ENCODE peak calls at places on chromosomes 12 and 14, in seven cellular contexts. One of them, this sample, is unnamed.

GRCh38 chr14:88454886-88455285 is 69.4 kb downstream of the SPATA7 start:
- DNase-seq in GM12878: no peak
- DNase-seq in SK-N-SH: no peak
- DNase-seq in H1: no peak
- DNase-seq in K562: no peak
- DNase-seq in HepG2: no peak
- DNase-seq in HCT116: no peak
- DNase-seq in this sample: no peak

GRCh38 chr12:3489057-3489456 is 1.9 kb upstream of the PRMT8 start:
- DNase-seq in H1: no peak
- DNase-seq in GM12878: no peak
- DNase-seq in HCT116: no peak
- DNase-seq in K562: no peak
- DNase-seq in HepG2: no peak
- DNase-seq in SK-N-SH: no peak
- DNase-seq in this sample: no peak

GRCh38 chr12:109044241-109044640 is 8.1 kb upstream of the USP30 start:
- DNase-seq in K562: no peak
- DNase-seq in HepG2: no peak
- DNase-seq in HCT116: no peak
- DNase-seq in SK-N-SH: no peak
- DNase-seq in GM12878: no peak
- DNase-seq in H1: peak; percentile 10
- DNase-seq in this sample: no peak

GRCh38 chr14:24351517-24351916 is 11.7 kb upstream of the RIPK3 start:
- DNase-seq in K562: no peak
- DNase-seq in HepG2: no peak
- DNase-seq in H1: no peak
- DNase-seq in SK-N-SH: no peak
- DNase-seq in GM12878: no peak
- DNase-seq in HCT116: no peak
- DNase-seq in this sample: no peak

GRCh38 chr14:69050235-69051184 is 71.4 kb upstream of the ACTN1 start:
- DNase-seq in SK-N-SH: no peak
- DNase-seq in HepG2: no peak
- DNase-seq in K562: no peak
- DNase-seq in H1: no peak
- DNase-seq in HCT116: no peak
- DNase-seq in GM12878: no peak
- DNase-seq in this sample: no peak

GRCh38 chr14:86357119-86357518 is 827.2 kb downstream of the FLRT2 start:
- DNase-seq in H1: no peak
- DNase-seq in HepG2: no peak
- DNase-seq in SK-N-SH: no peak
- DNase-seq in K562: no peak
- DNase-seq in HCT116: no peak
- DNase-seq in GM12878: no peak
- DNase-seq in this sample: no peak

GRCh38 chr14:62117718-62118164 is 355.5 kb downstream of the SNAPC1 start:
- DNase-seq in H1: no peak
- DNase-seq in HepG2: no peak
- DNase-seq in HCT116: no peak
- DNase-seq in K562: no peak
- DNase-seq in SK-N-SH: no peak
- DNase-seq in GM12878: no peak
- DNase-seq in this sample: no peak

GRCh38 chr12:4717806-4718205 is 2.4 kb upstream of the GALNT8 start:
- DNase-seq in HepG2: no peak
- DNase-seq in GM12878: no peak
- DNase-seq in H1: no peak
- DNase-seq in HCT116: no peak
- DNase-seq in SK-N-SH: no peak
- DNase-seq in K562: no peak
- DNase-seq in this sample: no peak

GRCh38 chr12:69908208-69908607 is 83.2 kb downstream of the MYRFL start:
- DNase-seq in H1: no peak
- DNase-seq in HepG2: no peak
- DNase-seq in SK-N-SH: no peak
- DNase-seq in GM12878: no peak
- DNase-seq in K562: no peak
- DNase-seq in HCT116: no peak
- DNase-seq in this sample: no peak

GRCh38 chr14:95025218-95025617 is 132.1 kb downstream of the DICER1 start:
- DNase-seq in HepG2: no peak
- DNase-seq in GM12878: no peak
- DNase-seq in SK-N-SH: no peak
- DNase-seq in H1: no peak
- DNase-seq in K562: no peak
- DNase-seq in HCT116: no peak
- DNase-seq in this sample: no peak

GRCh38 chr12:119198440-119198839 is 19.7 kb downstream of the HSPB8 start:
- DNase-seq in HepG2: no peak
- DNase-seq in H1: no peak
- DNase-seq in K562: no peak
- DNase-seq in GM12878: no peak
- DNase-seq in HCT116: no peak
- DNase-seq in SK-N-SH: no peak
- DNase-seq in this sample: no peak

GRCh38 chr14:83300454-83301064 is 1766.9 kb upstream of the SEL1L start:
- DNase-seq in K562: no peak
- DNase-seq in HCT116: no peak
- DNase-seq in H1: no peak
- DNase-seq in GM12878: no peak
- DNase-seq in HepG2: peak; percentile 12
- DNase-seq in SK-N-SH: peak; percentile 12
- DNase-seq in this sample: no peak

GRCh38 chr12:591571-592505 is 71.4 kb downstream of the NINJ2 start:
- DNase-seq in SK-N-SH: peak; percentile 89
- DNase-seq in K562: peak; percentile 91
- DNase-seq in GM12878: no peak
- DNase-seq in HCT116: no peak
- DNase-seq in H1: no peak
- DNase-seq in HepG2: peak; percentile 24
- DNase-seq in this sample: no peak

GRCh38 chr12:50546441-50547318 is 41.9 kb downstream of the DIP2B start:
- DNase-seq in GM12878: no peak
- DNase-seq in HCT116: no peak
- DNase-seq in HepG2: no peak
- DNase-seq in K562: no peak
- DNase-seq in H1: no peak
- DNase-seq in SK-N-SH: no peak
- DNase-seq in this sample: no peak

GRCh38 chr14:89283327-89284060 is 133.5 kb downstream of the FOXN3 start:
- DNase-seq in SK-N-SH: no peak
- DNase-seq in H1: no peak
- DNase-seq in K562: no peak
- DNase-seq in GM12878: no peak
- DNase-seq in HCT116: no peak
- DNase-seq in HepG2: no peak
- DNase-seq in this sample: no peak

GRCh38 chr12:103799504-103800251 is 41.4 kb downstream of the NT5DC3 start:
- DNase-seq in K562: no peak
- DNase-seq in SK-N-SH: no peak
- DNase-seq in HepG2: peak; percentile 43
- DNase-seq in GM12878: no peak
- DNase-seq in H1: no peak
- DNase-seq in HCT116: no peak
- DNase-seq in this sample: no peak

GRCh38 chr12:46242569-46242968 is 26.3 kb downstream of the SLC38A1 start:
- DNase-seq in SK-N-SH: no peak
- DNase-seq in HepG2: no peak
- DNase-seq in HCT116: no peak
- DNase-seq in H1: no peak
- DNase-seq in GM12878: no peak
- DNase-seq in K562: no peak
- DNase-seq in this sample: no peak

GRCh38 chr12:119804011-119804641 is 73.0 kb downstream of the CIT start:
- DNase-seq in K562: peak; percentile 21
- DNase-seq in HepG2: peak; percentile 54
- DNase-seq in H1: peak; percentile 79
- DNase-seq in SK-N-SH: peak; percentile 86
- DNase-seq in GM12878: no peak
- DNase-seq in HCT116: peak; percentile 33
- DNase-seq in this sample: peak; percentile 68

GRCh38 chr14:24398943-24399801 is at the start of gene NYNRIN:
- DNase-seq in H1: peak; percentile 81
- DNase-seq in GM12878: no peak
- DNase-seq in K562: peak; percentile 83
- DNase-seq in HCT116: no peak
- DNase-seq in HepG2: no peak
- DNase-seq in SK-N-SH: peak; percentile 87
- DNase-seq in this sample: no peak

GRCh38 chr12:116598341-116599284 is 39.4 kb downstream of the MAP1LC3B2 start:
- DNase-seq in H1: no peak
- DNase-seq in HepG2: no peak
- DNase-seq in GM12878: no peak
- DNase-seq in HCT116: no peak
- DNase-seq in K562: peak; percentile 73
- DNase-seq in SK-N-SH: no peak
- DNase-seq in this sample: no peak
- TF ChIP-seq JUND in H1: no peak
- TF ChIP-seq JUND in HepG2: no peak
- TF ChIP-seq JUND in GM12878: no peak
- TF ChIP-seq JUND in HCT116: no peak
- TF ChIP-seq JUND in K562: peak; percentile 13
- TF ChIP-seq JUND in SK-N-SH: no peak
- TF ChIP-seq JUND in this sample: no peak

GRCh38 chr14:99559286-99559990 is 44.6 kb downstream of the CCDC85C start:
- DNase-seq in GM12878: no peak
- DNase-seq in HCT116: no peak
- DNase-seq in H1: no peak
- DNase-seq in K562: no peak
- DNase-seq in HepG2: no peak
- DNase-seq in SK-N-SH: no peak
- DNase-seq in this sample: no peak
- TF ChIP-seq JUND in GM12878: no peak
- TF ChIP-seq JUND in HCT116: no peak
- TF ChIP-seq JUND in H1: no peak
- TF ChIP-seq JUND in K562: no peak
- TF ChIP-seq JUND in HepG2: no peak
- TF ChIP-seq JUND in SK-N-SH: no peak
- TF ChIP-seq JUND in this sample: no peak

GRCh38 chr14:103528158-103528511 is 861 bp upstream of the TRMT61A start:
- DNase-seq in H1: no peak
- DNase-seq in K562: no peak
- DNase-seq in HCT116: no peak
- DNase-seq in SK-N-SH: no peak
- DNase-seq in HepG2: no peak
- DNase-seq in GM12878: no peak
- DNase-seq in this sample: peak; percentile 77

GRCh38 chr14:103526247-103526913 is 2.6 kb upstream of the TRMT61A start:
- DNase-seq in K562: no peak
- DNase-seq in HCT116: no peak
- DNase-seq in SK-N-SH: no peak
- DNase-seq in GM12878: no peak
- DNase-seq in H1: no peak
- DNase-seq in HepG2: no peak
- DNase-seq in this sample: no peak

GRCh38 chr14:103528512-103529382 is at the start of gene TRMT61A:
- DNase-seq in H1: peak; percentile 83
- DNase-seq in HCT116: peak; percentile 62
- DNase-seq in SK-N-SH: peak; percentile 99
- DNase-seq in HepG2: peak; percentile 92
- DNase-seq in K562: peak; percentile 85
- DNase-seq in GM12878: no peak
- DNase-seq in this sample: peak; percentile 98

GRCh38 chr14:103526914-103527248 is 2.1 kb upstream of the TRMT61A start:
- DNase-seq in GM12878: no peak
- DNase-seq in HCT116: no peak
- DNase-seq in K562: no peak
- DNase-seq in H1: no peak
- DNase-seq in SK-N-SH: no peak
- DNase-seq in HepG2: no peak
- DNase-seq in this sample: no peak

DNA sequence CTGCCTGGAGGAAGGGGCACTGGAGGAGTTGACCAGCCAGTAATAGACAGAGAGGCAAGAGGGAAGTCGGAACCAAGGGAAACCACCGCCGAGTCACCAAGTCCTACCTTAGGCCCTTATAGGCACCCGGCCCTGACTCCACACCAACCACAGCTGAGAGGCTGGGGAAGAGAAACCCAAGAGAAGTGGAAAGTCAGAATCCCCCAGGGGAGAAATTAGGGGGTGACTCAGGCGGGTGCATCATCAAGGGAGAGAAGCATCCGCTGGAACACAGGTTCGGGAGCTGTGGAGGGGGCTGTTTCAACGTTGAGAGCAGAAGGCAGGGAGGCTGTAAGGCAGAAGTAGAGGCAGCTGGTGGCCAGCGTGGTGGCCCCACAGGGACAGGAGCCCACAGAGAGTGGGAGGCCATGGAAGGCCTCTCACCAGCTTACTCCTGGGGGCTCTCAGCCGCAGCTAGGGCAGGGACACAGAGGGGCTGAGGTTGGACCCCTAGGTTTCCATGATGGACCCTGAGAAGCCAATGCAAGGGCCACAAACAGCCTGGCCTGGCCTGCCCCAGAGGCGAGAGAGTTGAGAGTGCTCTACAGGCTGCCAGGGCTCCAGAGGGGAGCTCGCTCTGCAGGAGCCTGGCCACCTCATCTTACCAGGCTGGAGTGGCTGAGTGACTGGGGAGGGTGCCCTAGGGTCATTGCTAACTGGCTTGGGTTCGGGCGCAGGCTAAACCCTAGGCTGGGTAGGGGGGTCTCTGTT is 1.4 kb upstream of the TRMT61A start:
- DNase-seq in K562: no peak
- DNase-seq in HepG2: no peak
- DNase-seq in HCT116: no peak
- DNase-seq in H1: no peak
- DNase-seq in SK-N-SH: no peak
- DNase-seq in GM12878: peak; percentile 67
- DNase-seq in this sample: no peak
- TF ChIP-seq JUND in K562: no peak
- TF ChIP-seq JUND in HepG2: no peak
- TF ChIP-seq JUND in HCT116: no peak
- TF ChIP-seq JUND in H1: no peak
- TF ChIP-seq JUND in SK-N-SH: no peak
- TF ChIP-seq JUND in GM12878: no peak
- TF ChIP-seq JUND in this sample: no peak

GRCh38 chr12:113186666-113187325 is 1.3 kb downstream of the RITA1 start:
- DNase-seq in HCT116: no peak
- DNase-seq in H1: no peak
- DNase-seq in HepG2: no peak
- DNase-seq in K562: no peak
- DNase-seq in GM12878: no peak
- DNase-seq in SK-N-SH: no peak
- DNase-seq in this sample: no peak

GRCh38 chr12:113191236-113191635 is 5.7 kb downstream of the RITA1 start:
- DNase-seq in K562: peak; percentile 39
- DNase-seq in SK-N-SH: no peak
- DNase-seq in HepG2: no peak
- DNase-seq in H1: no peak
- DNase-seq in HCT116: no peak
- DNase-seq in GM12878: no peak
- DNase-seq in this sample: no peak

GRCh38 chr12:113189361-113189760 is 3.8 kb downstream of the RITA1 start:
- DNase-seq in K562: no peak
- DNase-seq in GM12878: no peak
- DNase-seq in H1: no peak
- DNase-seq in HCT116: no peak
- DNase-seq in SK-N-SH: no peak
- DNase-seq in HepG2: no peak
- DNase-seq in this sample: no peak

GRCh38 chr12:113187588-113187987 is 2.1 kb downstream of the RITA1 start:
- DNase-seq in HCT116: no peak
- DNase-seq in K562: no peak
- DNase-seq in HepG2: no peak
- DNase-seq in H1: no peak
- DNase-seq in GM12878: no peak
- DNase-seq in SK-N-SH: no peak
- DNase-seq in this sample: no peak

GRCh38 chr12:113190761-113191160 is 5.2 kb downstream of the RITA1 start:
- DNase-seq in H1: no peak
- DNase-seq in K562: peak; percentile 73
- DNase-seq in HCT116: peak; percentile 66
- DNase-seq in GM12878: no peak
- DNase-seq in HepG2: peak; percentile 43
- DNase-seq in SK-N-SH: peak; percentile 84
- DNase-seq in this sample: peak; percentile 82
- TF ChIP-seq JUND in H1: no peak
- TF ChIP-seq JUND in K562: no peak
- TF ChIP-seq JUND in HCT116: no peak
- TF ChIP-seq JUND in GM12878: no peak
- TF ChIP-seq JUND in HepG2: no peak
- TF ChIP-seq JUND in SK-N-SH: no peak
- TF ChIP-seq JUND in this sample: no peak